ENCODE peak calls at places on chromosomes 16 and 17, in six cellular contexts. Z, N, U, F, Y and P are unnamed samples.

GRCh38 chr17:41534899-41535546 is 6.9 kb upstream of the KRT19 start:
- DNase-seq in U (no peak), N (no peak), Z (no peak), Y (no peak), F (no peak), P (peak; percentile 28)

GRCh38 chr16:88742896-88743605 is 36.7 kb downstream of the CTU2 start:
- DNase-seq in Z (no peak), F (no peak), Y (no peak), U (no peak), N (no peak), P (no peak)

GRCh38 chr16:85755929-85756768 is 5.3 kb upstream of the C16orf74 start:
- DNase-seq in Z (no peak), U (no peak), N (no peak), F (no peak), Y (no peak), P (no peak)

GRCh38 chr17:2138318-2138717 is 83.4 kb downstream of the HIC1 start:
- DNase-seq in Z (no peak), F (no peak), N (no peak), U (no peak), Y (no peak), P (no peak)

GRCh38 chr17:29138184-29138955 is 41.8 kb downstream of the MYO18A start:
- DNase-seq in F (peak; percentile 81), U (no peak), Y (no peak), N (no peak), Z (no peak), P (no peak)

GRCh38 chr17:3681565-3681964 is 13.0 kb downstream of the EMC6 start:
- DNase-seq in U (no peak), F (no peak), Z (no peak), Y (no peak), N (no peak), P (no peak)

GRCh38 chr17:75909051-75909811 is 4.5 kb upstream of the MRPL38 start:
- DNase-seq in Z (no peak), F (no peak), N (peak; percentile 53), Y (no peak), U (no peak), P (no peak)

GRCh38 chr16:89248196-89249005 is 30.9 kb downstream of the ZNF778 start:
- DNase-seq in Y (no peak), N (no peak), U (no peak), Z (peak; percentile 59), F (no peak), P (peak; percentile 64)

GRCh38 chr17:66829386-66829864 is 5.5 kb upstream of the CACNG5 start:
- DNase-seq in N (peak; percentile 52), Z (peak; percentile 79), U (no peak), F (no peak), Y (peak; percentile 22), P (peak; percentile 26)

GRCh38 chr17:16922386-16923096 is 49.4 kb downstream of the TNFRSF13B start:
- DNase-seq in F (no peak), N (no peak), Y (no peak), Z (no peak), U (no peak), P (no peak)

GRCh38 chr16:50467943-50468748 is 80.0 kb upstream of the NKD1 start:
- DNase-seq in N (peak; percentile 87), Y (no peak), F (no peak), U (no peak), Z (peak; percentile 74), P (no peak)

GRCh38 chr17:3603119-3603869 is 5.9 kb downstream of the TRPV1 start:
- DNase-seq in U (no peak), F (no peak), Y (no peak), N (no peak), Z (no peak), P (no peak)

GRCh38 chr17:66494023-66494803 is 191.8 kb downstream of the PRKCA start:
- DNase-seq in Z (no peak), Y (no peak), F (no peak), N (no peak), U (no peak), P (no peak)

GRCh38 chr17:38507921-38508569 is 79.8 kb downstream of the ARHGAP23 start:
- DNase-seq in F (no peak), Z (no peak), N (no peak), Y (no peak), U (no peak), P (no peak)

GRCh38 chr16:76386784-76387183 is 109.6 kb downstream of the CNTNAP4 start:
- DNase-seq in Y (no peak), Z (no peak), F (no peak), U (no peak), N (no peak), P (no peak)

GRCh38 chr16:12410842-12411490 is 392.7 kb downstream of the CPPED1 start:
- DNase-seq in N (no peak), F (no peak), U (no peak), Z (no peak), Y (no peak), P (no peak)

GRCh38 chr16:88651276-88651988 is 579 bp upstream of the CYBA start:
- DNase-seq in Y (no peak), U (peak; percentile 68), Z (no peak), F (no peak), N (peak; percentile 63), P (peak; percentile 68)

GRCh38 chr16:51839697-51840462 is 688.8 kb upstream of the SALL1 start:
- DNase-seq in N (no peak), U (no peak), F (no peak), Z (no peak), Y (no peak), P (no peak)

GRCh38 chr16:65725156-65725845 is 603.4 kb upstream of the CDH11 start:
- DNase-seq in N (no peak), Z (no peak), F (no peak), Y (no peak), U (no peak), P (no peak)

GRCh38 chr16:50093607-50094570 is 28.1 kb downstream of the HEATR3 start:
- DNase-seq in F (peak; percentile 22), Y (peak; percentile 73), N (peak; percentile 34), U (peak; percentile 20), Z (no peak), P (peak; percentile 74)

GRCh38 chr17:66445229-66445628 is 142.8 kb downstream of the PRKCA start:
- DNase-seq in F (no peak), Z (no peak), U (no peak), N (no peak), Y (no peak), P (no peak)

DNA sequence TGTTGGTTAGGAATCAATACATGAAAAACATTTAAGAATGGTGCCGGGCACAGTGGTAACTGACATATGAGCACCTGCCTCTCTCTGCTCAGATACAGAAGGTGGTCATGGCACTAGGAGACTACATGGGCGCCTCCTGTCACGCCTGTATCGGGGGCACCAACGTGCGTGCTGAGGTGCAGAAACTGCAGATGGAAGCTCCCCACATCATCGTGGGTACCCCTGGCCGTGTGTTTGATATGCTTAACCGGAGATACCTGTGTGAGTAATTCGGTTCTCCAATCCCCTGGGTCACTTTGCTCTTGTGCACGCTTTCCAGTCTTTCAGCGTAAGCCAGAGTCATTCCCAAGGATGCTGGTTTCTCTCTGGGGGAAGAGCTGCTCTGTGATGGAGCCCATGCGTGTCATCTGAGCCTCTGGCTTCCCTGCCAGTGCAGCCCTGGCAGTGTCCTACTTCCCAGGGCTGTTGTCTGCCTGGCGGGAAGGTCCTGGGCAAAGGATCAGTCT is 3.0 kb upstream of the CD68 start:
- DNase-seq in Z (no peak), F (no peak), U (no peak), N (no peak), Y (no peak), P (no peak)
- TF ChIP-seq POLR2A in Z (peak; percentile 74), F (no peak), U (no peak), N (no peak), Y (no peak), P (no peak)

GRCh38 chr16:660459-661183 is 7.3 kb upstream of the RHOT2 start:
- DNase-seq in N (peak; percentile 97), F (peak; percentile 66), Z (peak; percentile 86), U (no peak), Y (peak; percentile 84), P (peak; percentile 93)
- H3K36me3 ChIP-seq in N (peaks cover 35% of the 10 kb centered on the region), F (no peaks in the 10 kb centered on the region), Z (peaks cover 25% of the 10 kb centered on the region), U (peaks cover 5% of the 10 kb centered on the region), Y (no peaks in the 10 kb centered on the region), P (no peaks in the 10 kb centered on the region)

GRCh38 chr16:29910819-29911675 is 10.8 kb downstream of the ASPHD1 start:
- DNase-seq in Z (peak; percentile 45), N (no peak), Y (no peak), F (no peak), U (no peak), P (no peak)
- TF ChIP-seq CTCF in Z (peak; percentile 9), N (no peak), Y (no peak), F (no peak), U (no peak), P (no peak)

GRCh38 chr16:1471569-1472194 is 3.1 kb downstream of the CLCN7 start:
- DNase-seq in Z (peak; percentile 38), N (no peak), U (no peak), F (no peak), Y (no peak), P (no peak)

GRCh38 chr16:1474796-1475551 is at the start of gene CLCN7:
- DNase-seq in N (peak; percentile 94), Y (peak; percentile 92), Z (peak; percentile 93), U (peak; percentile 59), F (peak; percentile 86), P (peak; percentile 95)

GRCh38 chr16:1474471-1474795 is 395 bp downstream of the CLCN7 start:
- DNase-seq in F (no peak), Y (no peak), N (no peak), Z (no peak), U (no peak), P (no peak)

GRCh38 chr16:1474047-1474446 is 781 bp downstream of the CLCN7 start:
- DNase-seq in F (no peak), Z (no peak), U (no peak), Y (no peak), N (no peak), P (no peak)

DNA sequence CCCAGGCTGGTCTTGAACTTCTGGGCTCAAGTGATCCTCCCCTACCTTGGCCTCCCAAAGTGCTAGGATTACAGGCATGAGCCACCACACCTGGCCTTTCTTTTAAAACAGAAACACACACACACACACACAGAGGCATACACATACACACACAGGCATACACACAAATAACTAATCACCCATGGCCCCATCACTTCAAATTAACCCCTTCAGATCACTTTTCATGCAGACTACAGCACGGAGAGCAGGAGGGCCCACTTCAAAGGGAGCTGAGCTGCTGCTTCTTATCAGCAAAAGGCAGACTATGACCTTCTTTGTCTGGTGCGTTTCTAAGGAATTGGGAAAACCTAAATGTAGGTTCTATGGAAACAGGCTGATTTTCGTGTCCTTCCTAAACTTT is 1.9 kb downstream of the CLCN7 start:
- DNase-seq in F (no peak), N (no peak), U (no peak), Z (no peak), Y (no peak), P (no peak)
- TF ChIP-seq POLR2A in F (no peak), N (no peak), U (no peak), Z (no peak), Y (no peak), P (no peak)

GRCh38 chr16:3119286-3119685 is 6.9 kb downstream of the ZNF205 start:
- DNase-seq in F (no peak), U (no peak), Z (no peak), N (no peak), Y (no peak), P (no peak)
- H3K36me3 ChIP-seq in F (peaks cover 7% of the 10 kb centered on the region), U (peaks cover 13% of the 10 kb centered on the region), Z (peaks cover 27% of the 10 kb centered on the region), N (peaks cover 67% of the 10 kb centered on the region), Y (no peaks in the 10 kb centered on the region), P (peaks cover 10% of the 10 kb centered on the region)